ENCODE peak calls at places on chromosomes 7 and 10, in five cellular contexts. V is kidney; D is type B pancreatic cell; W is stimulated activated CD4-positive, alpha-beta T cell treated with anti-CD3 and anti-CD28 coated beads, Interleukin-2, amount 100 ng/mL, for 48 hours; F is NCI-H1417. Q is an unnamed sample.

GRCh38 chr10:84076047-84076388 is 63.3 kb upstream of the GHITM start:
- DNase-seq in D (no peak), V (no peak), W (no peak), F (no peak), Q (no peak)

GRCh38 chr10:99520040-99520803 is 12.5 kb upstream of the NKX2-3 start:
- DNase-seq in W (no peak), V (no peak), D (no peak), F (peak; percentile 54), Q (no peak)

GRCh38 chr7:45078199-45078681 is 10.5 kb downstream of the NACAD start:
- DNase-seq in W (no peak), F (no peak), D (no peak), V (peak; percentile 24), Q (no peak)

GRCh38 chr7:157643525-157643970 is 306.7 kb downstream of the DNAJB6 start:
- DNase-seq in V (peak; percentile 59), W (no peak), F (no peak), D (no peak), Q (no peak)

GRCh38 chr10:88170628-88171027 is 307.2 kb downstream of the PTEN start:
- DNase-seq in V (no peak), F (no peak), D (no peak), W (no peak), Q (no peak)

GRCh38 chr7:21616796-21617436 is 74.1 kb downstream of the DNAH11 start:
- DNase-seq in V (no peak), F (no peak), W (no peak), D (no peak), Q (no peak)

GRCh38 chr7:128405345-128406146 is 4.2 kb downstream of the IMPDH1 start:
- DNase-seq in D (no peak), W (peak; percentile 29), V (peak; percentile 82), F (peak; percentile 38), Q (no peak)

GRCh38 chr7:151206914-151207313 is 3.4 kb downstream of the H2BK1 start:
- DNase-seq in F (peak; percentile 78), V (no peak), W (no peak), D (no peak), Q (no peak)

GRCh38 chr10:50501478-50501877 is 122.3 kb downstream of the SGMS1 start:
- DNase-seq in D (no peak), F (no peak), W (no peak), V (no peak), Q (no peak)

GRCh38 chr10:29860159-29860558 is 199.2 kb downstream of the JCAD start:
- DNase-seq in V (no peak), F (no peak), D (no peak), W (no peak), Q (no peak)

GRCh38 chr10:96998329-96998888 is 166.3 kb downstream of the LCOR start:
- DNase-seq in V (peak; percentile 52), W (no peak), F (no peak), D (no peak), Q (no peak)

GRCh38 chr10:63083904-63084689 is 49.0 kb upstream of the NRBF2 start:
- DNase-seq in D (no peak), W (peak; percentile 22), V (no peak), F (peak; percentile 8), Q (peak; percentile 87)

GRCh38 chr7:92648082-92648481 is 57.9 kb upstream of the FAM133B start:
- DNase-seq in F (no peak), D (no peak), V (no peak), W (no peak), Q (no peak)

GRCh38 chr7:37495574-37496184 is 47.0 kb upstream of the ELMO1 start:
- DNase-seq in F (peak; percentile 47), D (no peak), V (no peak), W (no peak), Q (peak; percentile 49)

GRCh38 chr10:106655165-106655564 is 509.3 kb downstream of the SORCS1 start:
- DNase-seq in V (no peak), D (no peak), W (no peak), F (no peak), Q (no peak)

GRCh38 chr10:101467286-101467770 is 113.4 kb downstream of the BTRC start:
- DNase-seq in W (no peak), V (no peak), F (peak; percentile 66), D (no peak), Q (peak; percentile 82)

GRCh38 chr7:30835396-30835915 is 64.2 kb downstream of the MINDY4 start:
- DNase-seq in W (no peak), F (no peak), D (peak; percentile 39), V (no peak), Q (no peak)